ENCODE peak calls at places on chromosomes 3 and 15, in five cellular contexts. One of them, this sample, is unnamed.

GRCh38 chr15:71111950-71112349 is 3.3 kb upstream of the THSD4 start:
- DNase-seq in activated naive CD4-positive, alpha-beta T cell: no peak
- DNase-seq in progenitor cell of endocrine pancreas: no peak
- DNase-seq in hippocampal formation: no peak
- DNase-seq in BJ: no peak
- DNase-seq in this sample: no peak

GRCh38 chr3:179589143-179589542 is 15.3 kb downstream of the MRPL47 start:
- DNase-seq in BJ: no peak
- DNase-seq in hippocampal formation: no peak
- DNase-seq in progenitor cell of endocrine pancreas: no peak
- DNase-seq in activated naive CD4-positive, alpha-beta T cell: no peak
- DNase-seq in this sample: no peak

GRCh38 chr3:52851348-52851747 is 16.5 kb upstream of the MUSTN1 start:
- DNase-seq in BJ: no peak
- DNase-seq in hippocampal formation: no peak
- DNase-seq in activated naive CD4-positive, alpha-beta T cell: no peak
- DNase-seq in progenitor cell of endocrine pancreas: peak
- DNase-seq in this sample: no peak

GRCh38 chr15:40108061-40108854 is 421 bp downstream of the BMF start:
- DNase-seq in BJ: no peak
- DNase-seq in hippocampal formation: no peak
- DNase-seq in activated naive CD4-positive, alpha-beta T cell: no peak
- DNase-seq in progenitor cell of endocrine pancreas: no peak
- DNase-seq in this sample: no peak

GRCh38 chr3:65497846-65498245 is 540.9 kb downstream of the MAGI1 start:
- DNase-seq in BJ: no peak
- DNase-seq in hippocampal formation: peak
- DNase-seq in activated naive CD4-positive, alpha-beta T cell: no peak
- DNase-seq in progenitor cell of endocrine pancreas: no peak
- DNase-seq in this sample: peak

GRCh38 chr3:105518806-105519418 is 152.2 kb downstream of the ALCAM start:
- DNase-seq in hippocampal formation: peak
- DNase-seq in progenitor cell of endocrine pancreas: peak
- DNase-seq in BJ: no peak
- DNase-seq in activated naive CD4-positive, alpha-beta T cell: no peak
- DNase-seq in this sample: no peak

GRCh38 chr15:45914425-45914824 is 279.6 kb downstream of the SQOR start:
- DNase-seq in progenitor cell of endocrine pancreas: no peak
- DNase-seq in BJ: no peak
- DNase-seq in hippocampal formation: no peak
- DNase-seq in activated naive CD4-positive, alpha-beta T cell: no peak
- DNase-seq in this sample: no peak

GRCh38 chr3:142958707-142959106 is 4.8 kb downstream of the PAQR9 start:
- DNase-seq in progenitor cell of endocrine pancreas: no peak
- DNase-seq in hippocampal formation: no peak
- DNase-seq in BJ: no peak
- DNase-seq in activated naive CD4-positive, alpha-beta T cell: no peak
- DNase-seq in this sample: no peak

GRCh38 chr3:178063475-178063874 is 472.8 kb upstream of the KCNMB2 start:
- DNase-seq in BJ: peak
- DNase-seq in progenitor cell of endocrine pancreas: no peak
- DNase-seq in hippocampal formation: no peak
- DNase-seq in activated naive CD4-positive, alpha-beta T cell: no peak
- DNase-seq in this sample: no peak

GRCh38 chr15:33608714-33609113 is 297.9 kb downstream of the RYR3 start:
- DNase-seq in hippocampal formation: no peak
- DNase-seq in BJ: no peak
- DNase-seq in activated naive CD4-positive, alpha-beta T cell: no peak
- DNase-seq in progenitor cell of endocrine pancreas: no peak
- DNase-seq in this sample: no peak

GRCh38 chr3:136819784-136820640 is 1.1 kb downstream of the SLC35G2 start:
- DNase-seq in progenitor cell of endocrine pancreas: peak
- DNase-seq in activated naive CD4-positive, alpha-beta T cell: no peak
- DNase-seq in hippocampal formation: no peak
- DNase-seq in BJ: no peak
- DNase-seq in this sample: no peak

GRCh38 chr15:84818221-84819131 is 1.3 kb downstream of the ALPK3 start:
- DNase-seq in BJ: no peak
- DNase-seq in progenitor cell of endocrine pancreas: no peak
- DNase-seq in activated naive CD4-positive, alpha-beta T cell: no peak
- DNase-seq in hippocampal formation: no peak
- DNase-seq in this sample: no peak

GRCh38 chr15:74257623-74258022 is 21.5 kb downstream of the CCDC33 start:
- DNase-seq in activated naive CD4-positive, alpha-beta T cell: no peak
- DNase-seq in BJ: no peak
- DNase-seq in progenitor cell of endocrine pancreas: no peak
- DNase-seq in hippocampal formation: no peak
- DNase-seq in this sample: no peak

GRCh38 chr3:18425641-18426403 is 683 bp upstream of the SATB1 start:
- DNase-seq in activated naive CD4-positive, alpha-beta T cell: peak
- DNase-seq in hippocampal formation: peak
- DNase-seq in progenitor cell of endocrine pancreas: peak
- DNase-seq in BJ: no peak
- DNase-seq in this sample: no peak

GRCh38 chr3:64150527-64151238 is 74.6 kb downstream of the PRICKLE2 start:
- DNase-seq in activated naive CD4-positive, alpha-beta T cell: no peak
- DNase-seq in progenitor cell of endocrine pancreas: peak
- DNase-seq in hippocampal formation: no peak
- DNase-seq in BJ: peak
- DNase-seq in this sample: no peak

GRCh38 chr3:23728651-23729117 is 77.1 kb upstream of the UBE2E1 start:
- DNase-seq in hippocampal formation: no peak
- DNase-seq in progenitor cell of endocrine pancreas: no peak
- DNase-seq in activated naive CD4-positive, alpha-beta T cell: no peak
- DNase-seq in BJ: no peak
- DNase-seq in this sample: no peak

GRCh38 chr15:66746231-66746605 is 44.2 kb downstream of the SMAD6 start:
- DNase-seq in BJ: no peak
- DNase-seq in progenitor cell of endocrine pancreas: no peak
- DNase-seq in activated naive CD4-positive, alpha-beta T cell: no peak
- DNase-seq in hippocampal formation: no peak
- DNase-seq in this sample: no peak

GRCh38 chr3:95923496-95924210 is 890.7 kb upstream of the EPHA6 start:
- DNase-seq in BJ: peak
- DNase-seq in activated naive CD4-positive, alpha-beta T cell: no peak
- DNase-seq in hippocampal formation: no peak
- DNase-seq in progenitor cell of endocrine pancreas: no peak
- DNase-seq in this sample: no peak

GRCh38 chr3:7545334-7545733 is 684.4 kb downstream of the GRM7 start:
- DNase-seq in activated naive CD4-positive, alpha-beta T cell: no peak
- DNase-seq in hippocampal formation: no peak
- DNase-seq in progenitor cell of endocrine pancreas: no peak
- DNase-seq in BJ: no peak
- DNase-seq in this sample: no peak

GRCh38 chr3:110773413-110773954 is 298.1 kb upstream of the NECTIN3 start:
- DNase-seq in activated naive CD4-positive, alpha-beta T cell: no peak
- DNase-seq in hippocampal formation: no peak
- DNase-seq in progenitor cell of endocrine pancreas: no peak
- DNase-seq in BJ: no peak
- DNase-seq in this sample: no peak

GRCh38 chr15:100770781-100771584 is 108.6 kb upstream of the ALDH1A3 start:
- DNase-seq in progenitor cell of endocrine pancreas: no peak
- DNase-seq in BJ: no peak
- DNase-seq in hippocampal formation: no peak
- DNase-seq in activated naive CD4-positive, alpha-beta T cell: no peak
- DNase-seq in this sample: no peak

GRCh38 chr3:102174832-102175374 is 259.9 kb upstream of the ZPLD1 start:
- DNase-seq in activated naive CD4-positive, alpha-beta T cell: no peak
- DNase-seq in BJ: no peak
- DNase-seq in progenitor cell of endocrine pancreas: no peak
- DNase-seq in hippocampal formation: no peak
- DNase-seq in this sample: no peak

GRCh38 chr3:116264546-116265174 is 180.6 kb downstream of the LSAMP start:
- DNase-seq in activated naive CD4-positive, alpha-beta T cell: no peak
- DNase-seq in progenitor cell of endocrine pancreas: no peak
- DNase-seq in BJ: no peak
- DNase-seq in hippocampal formation: no peak
- DNase-seq in this sample: no peak

GRCh38 chr15:39429898-39430357 is 151.0 kb upstream of the THBS1 start:
- DNase-seq in activated naive CD4-positive, alpha-beta T cell: no peak
- DNase-seq in BJ: peak
- DNase-seq in progenitor cell of endocrine pancreas: no peak
- DNase-seq in hippocampal formation: no peak
- DNase-seq in this sample: no peak

GRCh38 chr3:67774676-67775075 is 120.3 kb upstream of the SUCLG2 start:
- DNase-seq in BJ: no peak
- DNase-seq in activated naive CD4-positive, alpha-beta T cell: no peak
- DNase-seq in hippocampal formation: no peak
- DNase-seq in progenitor cell of endocrine pancreas: no peak
- DNase-seq in this sample: no peak

GRCh38 chr3:175258763-175259162 is 399.6 kb downstream of the NAALADL2 start:
- DNase-seq in BJ: no peak
- DNase-seq in progenitor cell of endocrine pancreas: no peak
- DNase-seq in hippocampal formation: no peak
- DNase-seq in activated naive CD4-positive, alpha-beta T cell: no peak
- DNase-seq in this sample: no peak

GRCh38 chr3:38137615-38138346 is 680 bp upstream of the MYD88 start:
- DNase-seq in activated naive CD4-positive, alpha-beta T cell: no peak
- DNase-seq in hippocampal formation: no peak
- DNase-seq in BJ: no peak
- DNase-seq in progenitor cell of endocrine pancreas: no peak
- DNase-seq in this sample: no peak

GRCh38 chr15:100842756-100843730 is 36.6 kb upstream of the ALDH1A3 start:
- DNase-seq in hippocampal formation: no peak
- DNase-seq in BJ: peak
- DNase-seq in progenitor cell of endocrine pancreas: no peak
- DNase-seq in activated naive CD4-positive, alpha-beta T cell: no peak
- DNase-seq in this sample: no peak

GRCh38 chr3:149122716-149123578 is 6.5 kb upstream of the HPS3 start:
- DNase-seq in hippocampal formation: no peak
- DNase-seq in BJ: no peak
- DNase-seq in activated naive CD4-positive, alpha-beta T cell: no peak
- DNase-seq in progenitor cell of endocrine pancreas: no peak
- DNase-seq in this sample: no peak

GRCh38 chr3:137525471-137525870 is 238.6 kb upstream of the SOX14 start:
- DNase-seq in activated naive CD4-positive, alpha-beta T cell: no peak
- DNase-seq in progenitor cell of endocrine pancreas: no peak
- DNase-seq in BJ: no peak
- DNase-seq in hippocampal formation: no peak
- DNase-seq in this sample: no peak

GRCh38 chr15:71364117-71364584 is 248.9 kb downstream of the THSD4 start:
- DNase-seq in progenitor cell of endocrine pancreas: no peak
- DNase-seq in activated naive CD4-positive, alpha-beta T cell: no peak
- DNase-seq in hippocampal formation: no peak
- DNase-seq in BJ: no peak
- DNase-seq in this sample: no peak

GRCh38 chr3:16770021-16770420 is 114.7 kb upstream of the PLCL2 start:
- DNase-seq in activated naive CD4-positive, alpha-beta T cell: no peak
- DNase-seq in progenitor cell of endocrine pancreas: no peak
- DNase-seq in BJ: no peak
- DNase-seq in hippocampal formation: no peak
- DNase-seq in this sample: no peak

GRCh38 chr3:170355738-170356595 is 1.5 kb upstream of the SKIL start:
- DNase-seq in hippocampal formation: peak
- DNase-seq in BJ: no peak
- DNase-seq in progenitor cell of endocrine pancreas: no peak
- DNase-seq in activated naive CD4-positive, alpha-beta T cell: no peak
- DNase-seq in this sample: no peak

GRCh38 chr3:173066044-173066679 is 74.9 kb downstream of the SPATA16 start:
- DNase-seq in activated naive CD4-positive, alpha-beta T cell: no peak
- DNase-seq in progenitor cell of endocrine pancreas: no peak
- DNase-seq in BJ: no peak
- DNase-seq in hippocampal formation: no peak
- DNase-seq in this sample: no peak

GRCh38 chr3:49277357-49277723 is 308 bp upstream of the C3orf62 start:
- DNase-seq in progenitor cell of endocrine pancreas: no peak
- DNase-seq in BJ: no peak
- DNase-seq in activated naive CD4-positive, alpha-beta T cell: no peak
- DNase-seq in hippocampal formation: no peak
- DNase-seq in this sample: no peak